ENCODE peak calls at places on chromosome X, in ten cellular contexts. P, L, G, N, H, O, F, E, C and Z are unnamed samples.

GRCh38 chrX:15644560-15644872 is 20.1 kb downstream of the CLTRN start:
- DNase-seq in O (no peak), P (no peak), F (no peak), L (no peak), E (no peak), H (no peak), C (no peak), G (no peak), N (no peak), Z (no peak)

GRCh38 chrX:100643943-100644587 is at the start of gene SRPX2:
- DNase-seq in C (no peak), G (peak), E (no peak), F (peak), P (peak), L (no peak), O (peak), H (no peak), N (no peak), Z (no peak)

GRCh38 chrX:16586371-16587112 is 63.4 kb upstream of the S100G start:
- DNase-seq in H (peak), P (no peak), N (no peak), L (no peak), C (no peak), E (peak), F (no peak), O (no peak), G (no peak), Z (no peak)

GRCh38 chrX:24282381-24283121 is 31.3 kb downstream of the SUPT20HL2 start:
- DNase-seq in O (peak), G (peak), L (peak), C (no peak), H (no peak), F (peak), P (no peak), N (no peak), E (no peak), Z (no peak)

GRCh38 chrX:475926-476723 is 89.4 kb upstream of the PPP2R3B start:
- DNase-seq in E (no peak), P (no peak), L (no peak), O (peak), H (no peak), C (peak), N (no peak), G (no peak), F (no peak), Z (no peak)

GRCh38 chrX:16185725-16186136 is 18.4 kb downstream of the MAGEB17 start:
- DNase-seq in N (no peak), G (peak), F (peak), O (peak), L (no peak), C (peak), P (peak), E (no peak), H (no peak), Z (peak)

GRCh38 chrX:54695231-54695630 is 102.8 kb downstream of the ITIH6 start:
- DNase-seq in G (peak), F (peak), E (no peak), N (no peak), P (peak), H (no peak), O (peak), C (peak), L (no peak), Z (no peak)

GRCh38 chrX:3788494-3789233 is 75.2 kb upstream of the PRKX start:
- DNase-seq in H (peak), F (no peak), G (no peak), O (no peak), C (peak), P (no peak), L (peak), N (no peak), E (no peak), Z (no peak)

GRCh38 chrX:73850124-73851013 is 287.4 kb downstream of the CHIC1 start:
- DNase-seq in C (peak), P (peak), G (peak), E (peak), H (no peak), N (peak), F (peak), L (peak), O (peak), Z (peak)

GRCh38 chrX:22278375-22278774 is 5.7 kb downstream of the CBLL2 start:
- DNase-seq in C (peak), L (no peak), N (no peak), E (no peak), F (no peak), H (no peak), P (peak), O (no peak), G (no peak), Z (no peak)

GRCh38 chrX:25206761-25207160 is 191.0 kb upstream of the ARX start:
- DNase-seq in N (no peak), F (no peak), L (no peak), O (peak), E (peak), P (peak), G (peak), H (no peak), C (peak), Z (no peak)

GRCh38 chrX:53255738-53256191 is 25.6 kb downstream of the IQSEC2 start:
- DNase-seq in G (no peak), F (no peak), H (no peak), E (no peak), P (no peak), N (no peak), L (no peak), O (no peak), C (no peak), Z (no peak)

GRCh38 chrX:43868791-43869190 is 13.5 kb downstream of the MAOB start:
- DNase-seq in F (peak), H (no peak), L (no peak), G (peak), E (no peak), C (no peak), N (no peak), P (no peak), O (no peak), Z (no peak)

GRCh38 chrX:76555816-76556215 is 128.3 kb downstream of the MAGEE1 start:
- DNase-seq in C (peak), L (peak), F (peak), G (peak), P (peak), N (peak), H (peak), O (peak), E (peak), Z (no peak)

GRCh38 chrX:92213781-92214180 is 434.6 kb downstream of the PCDH11X start:
- DNase-seq in F (peak), H (no peak), G (peak), L (no peak), N (no peak), O (no peak), C (no peak), P (peak), E (no peak), Z (no peak)

GRCh38 chrX:115573172-115573571 is 12.2 kb downstream of the PLS3 start:
- DNase-seq in N (no peak), E (no peak), H (no peak), P (no peak), G (no peak), C (no peak), F (no peak), L (no peak), O (peak), Z (no peak)

GRCh38 chrX:318068-318738 is 393 bp downstream of the GTPBP6 start:
- DNase-seq in E (peak), N (peak), G (peak), H (peak), L (peak), C (peak), O (peak), P (peak), F (peak), Z (peak)

GRCh38 chrX:9865804-9866471 is 79.7 kb downstream of the SHROOM2 start:
- DNase-seq in F (no peak), L (no peak), G (peak), C (peak), O (no peak), P (peak), H (no peak), E (no peak), N (no peak), Z (no peak)

GRCh38 chrX:54413753-54414152 is 26.5 kb upstream of the TSR2 start:
- DNase-seq in O (peak), P (no peak), E (no peak), G (no peak), H (no peak), L (no peak), C (no peak), F (peak), N (peak), Z (no peak)

GRCh38 chrX:139902559-139902958 is 30.3 kb downstream of the ATP11C start:
- DNase-seq in G (no peak), F (no peak), H (no peak), C (no peak), O (no peak), P (no peak), E (no peak), N (no peak), L (no peak), Z (no peak)

GRCh38 chrX:30665471-30665870 is 12.2 kb downstream of the GK start:
- DNase-seq in F (no peak), P (no peak), N (no peak), H (no peak), O (no peak), C (no peak), E (no peak), G (peak), L (no peak), Z (no peak)

GRCh38 chrX:58025979-58026378 is 115.7 kb upstream of the ZXDA start:
- DNase-seq in O (peak), L (peak), N (peak), G (peak), E (peak), C (peak), F (peak), P (peak), H (no peak), Z (no peak)

GRCh38 chrX:136450050-136450830 is 37.5 kb upstream of the BRS3 start:
- DNase-seq in N (no peak), G (peak), C (no peak), P (no peak), O (no peak), L (no peak), E (no peak), F (no peak), H (no peak), Z (no peak)

GRCh38 chrX:112545051-112545450 is 134.7 kb downstream of the LHFPL1 start:
- DNase-seq in H (no peak), L (no peak), G (peak), P (no peak), O (no peak), C (no peak), F (no peak), N (no peak), E (no peak), Z (no peak)

GRCh38 chrX:24025741-24026402 is 1.1 kb downstream of the KLHL15 start:
- DNase-seq in P (peak), F (peak), H (peak), C (peak), G (peak), N (no peak), O (peak), L (no peak), E (no peak), Z (no peak)

GRCh38 chrX:153537526-153538295 is 20.3 kb downstream of the ATP2B3 start:
- DNase-seq in E (no peak), L (no peak), P (no peak), H (no peak), G (no peak), C (no peak), N (no peak), O (no peak), F (no peak), Z (no peak)

GRCh38 chrX:109886122-109886761 is 116.7 kb upstream of the TMEM164 start:
- DNase-seq in L (peak), G (peak), H (peak), P (peak), O (peak), F (peak), N (peak), E (peak), C (peak), Z (no peak)

GRCh38 chrX:103200951-103201529 is 13.9 kb upstream of the BEX4 start:
- DNase-seq in N (peak), O (no peak), P (no peak), E (no peak), H (no peak), L (no peak), G (no peak), F (no peak), C (peak), Z (no peak)

GRCh38 chrX:129931411-129932136 is 25.6 kb downstream of the UTP14A start:
- DNase-seq in O (peak), C (peak), F (peak), E (peak), G (peak), P (peak), L (peak), H (peak), N (peak), Z (peak)

GRCh38 chrX:69285881-69286545 is 120.8 kb upstream of the PJA1 start:
- DNase-seq in H (no peak), O (peak), F (peak), N (peak), C (no peak), G (no peak), L (peak), E (no peak), P (peak), Z (no peak)

GRCh38 chrX:68841251-68842049 is 12.6 kb downstream of the EFNB1 start:
- DNase-seq in N (no peak), F (no peak), L (no peak), G (no peak), E (no peak), C (no peak), H (no peak), O (no peak), P (no peak), Z (no peak)

GRCh38 chrX:7047951-7048350 is 99.6 kb upstream of the STS start:
- DNase-seq in H (no peak), E (no peak), L (no peak), G (no peak), N (no peak), F (no peak), P (no peak), C (peak), O (no peak), Z (no peak)

GRCh38 chrX:130055103-130055502 is 55.2 kb downstream of the ELF4 start:
- DNase-seq in E (no peak), N (no peak), L (no peak), P (no peak), H (no peak), G (peak), F (peak), O (peak), C (peak), Z (no peak)

GRCh38 chrX:30627818-30628652 is 25.2 kb upstream of the GK start:
- DNase-seq in L (no peak), G (no peak), C (no peak), H (no peak), F (peak), E (no peak), N (no peak), O (no peak), P (no peak), Z (no peak)

DNA sequence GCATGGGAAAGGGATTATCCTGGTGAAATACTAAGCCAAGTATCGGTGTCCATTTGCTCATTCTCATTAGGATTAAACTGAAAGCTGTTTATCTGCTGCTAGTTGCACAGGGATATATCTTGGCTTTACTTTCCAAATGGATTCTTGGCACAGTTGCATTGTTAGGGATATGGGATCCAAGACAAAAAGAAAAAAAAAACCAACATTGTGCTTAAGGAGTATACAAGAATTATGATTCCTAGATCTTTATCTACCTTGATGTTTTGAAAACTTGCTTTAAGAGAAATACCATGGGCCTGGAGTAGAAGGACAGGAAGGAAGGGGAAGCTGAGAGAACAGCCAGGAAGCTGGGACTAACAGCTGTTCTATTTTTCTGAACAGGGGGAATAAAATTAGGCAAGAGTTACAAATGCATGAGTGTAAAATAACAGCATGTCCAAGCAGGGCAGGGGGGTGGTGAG is 107.6 kb downstream of the ATXN3L start:
- DNase-seq in N (no peak), P (peak), H (no peak), C (no peak), L (peak), E (no peak), F (peak), O (peak), G (peak), Z (no peak)
- H3K9ac ChIP-seq in N (no peak), P (no peak), H (no peak), C (no peak), L (no peak), E (no peak), F (no peak), O (peak), G (no peak), Z (no peak)

GRCh38 chrX:107775734-107776511 is at the start of gene TSC22D3:
- DNase-seq in G (peak), F (peak), P (peak), O (peak), H (peak), N (peak), L (peak), E (no peak), C (peak), Z (no peak)
- H3K9ac ChIP-seq in G (no peak), F (peak), P (peak), O (peak), H (no peak), N (peak), L (no peak), E (peak), C (peak), Z (no peak)

GRCh38 chrX:48467331-48467761 is 2.7 kb downstream of the SLC38A5 start:
- DNase-seq in L (no peak), G (no peak), O (no peak), H (no peak), E (no peak), F (peak), P (no peak), C (peak), N (no peak), Z (no peak)
- H3K9ac ChIP-seq in L (no peak), G (peak), O (peak), H (no peak), E (peak), F (no peak), P (no peak), C (peak), N (peak), Z (peak)

GRCh38 chrX:40189018-40189417 is 91.3 kb upstream of the BCOR start:
- DNase-seq in N (no peak), P (no peak), O (peak), E (no peak), G (no peak), H (no peak), C (no peak), F (no peak), L (no peak), Z (no peak)
- H3K9ac ChIP-seq in N (no peak), P (no peak), O (no peak), E (no peak), G (no peak), H (no peak), C (no peak), F (no peak), L (no peak), Z (no peak)

GRCh38 chrX:123713841-123714240 is 19.0 kb downstream of the THOC2 start:
- DNase-seq in L (no peak), E (no peak), N (no peak), P (no peak), F (no peak), O (no peak), H (no peak), C (no peak), G (peak), Z (no peak)
- H3K9ac ChIP-seq in L (no peak), E (no peak), N (no peak), P (no peak), F (no peak), O (no peak), H (no peak), C (no peak), G (no peak), Z (no peak)